ENCODE peak calls at places on chromosome 11, in seven cellular contexts. K is kidney; M is lower lobe of right lung; H is AG04450; O is adrenal gland; U is effector memory CD4-positive, alpha-beta T cell; C is naive thymus-derived CD4-positive, alpha-beta T cell. V is an unnamed sample. For H3K9me3, the result is how much of the 10 kb centered on the place peaks cover.

GRCh38 chr11:125346565-125347260 is 149.4 kb downstream of the FEZ1 start:
- DNase-seq in K (no peak), M (peak), H (no peak), O (no peak), U (no peak), C (no peak), V (no peak)

GRCh38 chr11:33970984-33971466 is 79.1 kb upstream of the LMO2 start:
- DNase-seq in K (no peak), M (no peak), H (peak), O (peak), U (no peak), C (no peak), V (no peak)

GRCh38 chr11:10735532-10736465 is 15.2 kb upstream of the CTR9 start:
- DNase-seq in K (peak), M (peak), H (peak), O (peak), U (peak), C (peak), V (peak)

GRCh38 chr11:102810943-102811528 is 13.1 kb upstream of the MMP1 start:
- DNase-seq in K (no peak), M (no peak), H (no peak), O (no peak), U (no peak), C (no peak), V (no peak)

GRCh38 chr11:86341382-86341781 is 33.3 kb upstream of the CCDC81 start:
- DNase-seq in K (no peak), M (no peak), H (no peak), O (no peak), U (no peak), C (no peak), V (no peak)

GRCh38 chr11:59182457-59183151 is 10.7 kb downstream of the DTX4 start:
- DNase-seq in K (no peak), M (no peak), H (no peak), O (no peak), U (no peak), C (no peak), V (no peak)

GRCh38 chr11:17972987-17973386 is 39.9 kb downstream of the SERGEF start:
- DNase-seq in K (no peak), M (no peak), H (peak), O (peak), U (no peak), C (no peak), V (no peak)

GRCh38 chr11:25537393-25537792 is 794.5 kb upstream of the ANO3 start:
- DNase-seq in K (no peak), M (no peak), H (no peak), O (no peak), U (no peak), C (no peak), V (no peak)

GRCh38 chr11:113873241-113873626 is 2.1 kb downstream of the USP28 start:
- DNase-seq in K (no peak), M (no peak), H (no peak), O (no peak), U (no peak), C (no peak), V (no peak)

GRCh38 chr11:108781921-108782320 is 117.1 kb downstream of the DDX10 start:
- DNase-seq in K (no peak), M (no peak), H (no peak), O (no peak), U (no peak), C (no peak), V (no peak)

GRCh38 chr11:112588252-112588668 is 327.6 kb upstream of the PLET1 start:
- DNase-seq in K (peak), M (peak), H (peak), O (peak), U (no peak), C (peak), V (no peak)

GRCh38 chr11:94017446-94017845 is 3.7 kb upstream of the HEPHL1 start:
- DNase-seq in K (no peak), M (no peak), H (no peak), O (no peak), U (no peak), C (no peak), V (no peak)

GRCh38 chr11:116109228-116109627 is 605.0 kb upstream of the CADM1 start:
- DNase-seq in K (no peak), M (no peak), H (no peak), O (peak), U (no peak), C (no peak), V (no peak)

GRCh38 chr11:25200925-25201324 is 704.1 kb downstream of the LUZP2 start:
- DNase-seq in K (no peak), M (no peak), H (no peak), O (no peak), U (no peak), C (no peak), V (no peak)

GRCh38 chr11:14105446-14105845 is 142.9 kb downstream of the SPON1 start:
- DNase-seq in K (no peak), M (no peak), H (no peak), O (no peak), U (no peak), C (no peak), V (no peak)

GRCh38 chr11:64656797-64657196 is 65.8 kb downstream of the SLC22A12 start:
- DNase-seq in K (no peak), M (no peak), H (no peak), O (no peak), U (no peak), C (no peak), V (no peak)

GRCh38 chr11:85299247-85299646 is 327.9 kb downstream of the DLG2 start:
- DNase-seq in K (no peak), M (no peak), H (no peak), O (no peak), U (no peak), C (no peak), V (no peak)

GRCh38 chr11:28606930-28607329 is 498.7 kb downstream of the METTL15 start:
- DNase-seq in K (peak), M (no peak), H (no peak), O (no peak), U (no peak), C (no peak), V (no peak)

GRCh38 chr11:77131560-77131959 is 3.5 kb downstream of the MYO7A start:
- DNase-seq in K (peak), M (no peak), H (no peak), O (no peak), U (no peak), C (no peak), V (no peak)

GRCh38 chr11:62622476-62622875 is 690 bp upstream of the B3GAT3 start:
- DNase-seq in K (no peak), M (no peak), H (no peak), O (no peak), U (no peak), C (no peak), V (no peak)

GRCh38 chr11:132999031-132999430 is 533.3 kb downstream of the OPCML start:
- DNase-seq in K (no peak), M (no peak), H (no peak), O (no peak), U (no peak), C (no peak), V (no peak)

GRCh38 chr11:75867778-75868374 is 52.9 kb downstream of the UVRAG start:
- DNase-seq in K (no peak), M (no peak), H (peak), O (peak), U (no peak), C (peak), V (no peak)

GRCh38 chr11:76674517-76675400 is 4.2 kb upstream of the LRRC32 start:
- DNase-seq in K (peak), M (no peak), H (no peak), O (no peak), U (no peak), C (no peak), V (no peak)

GRCh38 chr11:4826425-4826824 is 5.3 kb downstream of the OR51F2 start:
- DNase-seq in K (no peak), M (no peak), H (no peak), O (no peak), U (no peak), C (no peak), V (no peak)

GRCh38 chr11:29913352-29913751 is 103.5 kb downstream of the KCNA4 start:
- DNase-seq in K (no peak), M (no peak), H (no peak), O (no peak), U (no peak), C (no peak), V (no peak)

GRCh38 chr11:64088159-64089026 is 52.7 kb downstream of the FLRT1 start:
- DNase-seq in K (no peak), M (no peak), H (no peak), O (no peak), U (no peak), C (no peak), V (no peak)

GRCh38 chr11:16280256-16280682 is 76.1 kb downstream of the SOX6 start:
- DNase-seq in K (no peak), M (peak), H (no peak), O (no peak), U (no peak), C (no peak), V (no peak)

GRCh38 chr11:93559681-93560080 is 16.5 kb upstream of the SMCO4 start:
- DNase-seq in K (no peak), M (no peak), H (no peak), O (no peak), U (no peak), C (no peak), V (no peak)

GRCh38 chr11:7677801-7678201 is 4.5 kb upstream of the CYB5R2 start:
- DNase-seq in K (no peak), M (no peak), H (no peak), O (no peak), U (no peak), C (no peak), V (no peak)

GRCh38 chr11:33344611-33345010 is 87.4 kb downstream of the HIPK3 start:
- DNase-seq in K (no peak), M (no peak), H (no peak), O (no peak), U (no peak), C (no peak), V (no peak)

DNA sequence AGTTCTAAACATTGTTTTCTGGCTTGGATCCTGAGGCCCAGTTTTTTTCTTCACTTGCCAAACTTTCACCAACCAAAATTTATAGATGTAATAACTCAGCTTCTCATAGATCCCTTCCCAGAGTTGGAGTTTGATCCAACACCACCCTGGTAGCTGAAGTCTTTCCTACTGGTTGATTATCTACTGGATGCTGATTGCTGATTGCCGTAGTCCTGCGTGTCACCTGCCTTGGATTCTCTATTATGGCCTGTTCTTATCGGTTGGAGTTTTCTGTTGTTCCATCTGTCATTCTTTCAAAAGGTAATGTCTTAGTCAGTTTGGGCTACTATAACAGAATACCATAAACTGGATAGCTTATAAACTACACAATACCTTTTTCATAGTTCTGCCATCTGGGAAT is 17.3 kb upstream of the OR6X1 start:
- DNase-seq in K (no peak), M (no peak), H (no peak), O (no peak), U (no peak), C (no peak), V (no peak)
- H3K9me3 ChIP-seq in K (under half), M (under half), H (under half), O (under half), U (under half), C (under half), V (under half)

DNA sequence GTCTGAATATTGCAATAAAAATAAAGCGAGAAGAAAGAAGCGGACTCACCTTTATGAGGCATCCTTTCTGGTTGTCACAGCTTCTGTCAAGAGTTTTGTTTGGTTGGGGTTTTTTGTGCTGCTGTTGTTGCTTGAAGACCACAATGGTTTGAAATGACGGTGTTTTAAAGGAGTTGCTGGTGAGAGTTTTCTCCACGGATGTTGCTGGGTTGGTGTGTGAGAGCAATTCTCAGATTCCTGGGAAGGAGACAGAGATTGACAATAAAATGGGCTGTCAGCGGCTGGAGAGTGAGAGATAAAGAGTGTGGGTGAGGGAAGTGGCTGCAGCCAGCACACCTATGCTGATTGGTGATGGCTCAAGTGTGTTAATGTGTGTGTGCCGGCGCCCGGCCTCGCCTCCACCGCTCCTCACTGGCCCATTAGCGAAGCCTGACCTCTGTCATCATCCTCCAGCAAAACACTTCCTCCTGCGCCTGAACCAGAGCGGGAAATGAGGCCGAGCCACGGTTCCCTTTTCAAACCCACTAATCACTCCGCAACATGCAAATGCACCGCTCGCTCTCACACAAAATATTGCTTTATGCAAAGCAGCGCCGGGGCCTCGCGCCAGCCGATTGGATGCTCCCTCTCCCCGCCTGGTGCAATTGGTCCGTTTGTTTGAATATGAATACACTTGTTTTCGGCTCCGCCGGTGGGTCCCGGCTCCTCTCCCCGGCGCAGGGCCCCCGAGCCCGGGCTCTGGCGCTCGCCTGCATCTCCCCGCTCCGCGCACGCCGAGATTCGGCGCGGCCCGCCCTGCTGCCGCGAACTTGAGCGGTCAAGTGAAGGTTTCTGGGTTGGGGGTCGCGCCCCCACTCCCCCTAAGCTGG is at the start of gene PAX6:
- DNase-seq in K (peak), M (peak), H (no peak), O (no peak), U (peak), C (peak), V (no peak)
- H3K9me3 ChIP-seq in K (under half), M (under half), H (under half), O (under half), U (under half), C (under half), V (under half)

DNA sequence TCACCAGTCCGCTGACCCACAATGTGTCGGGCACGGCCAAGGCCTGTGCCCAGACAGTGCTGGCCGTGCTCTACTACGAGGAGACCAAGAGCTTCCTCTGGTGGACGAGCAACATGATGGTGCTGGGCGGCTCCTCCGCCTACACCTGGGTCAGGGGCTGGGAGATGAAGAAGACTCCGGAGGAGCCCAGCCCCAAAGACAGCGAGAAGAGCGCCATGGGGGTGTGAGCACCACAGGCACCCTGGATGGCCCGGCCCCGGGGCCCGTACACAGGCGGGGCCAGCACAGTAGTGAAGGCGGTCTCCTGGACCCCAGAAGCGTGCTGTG is 6.1 kb downstream of the SLC35C1 start:
- DNase-seq in K (no peak), M (no peak), H (no peak), O (no peak), U (no peak), C (no peak), V (no peak)
- H3K9me3 ChIP-seq in K (under half), M (under half), H (under half), O (under half), U (under half), C (under half), V (under half)

DNA sequence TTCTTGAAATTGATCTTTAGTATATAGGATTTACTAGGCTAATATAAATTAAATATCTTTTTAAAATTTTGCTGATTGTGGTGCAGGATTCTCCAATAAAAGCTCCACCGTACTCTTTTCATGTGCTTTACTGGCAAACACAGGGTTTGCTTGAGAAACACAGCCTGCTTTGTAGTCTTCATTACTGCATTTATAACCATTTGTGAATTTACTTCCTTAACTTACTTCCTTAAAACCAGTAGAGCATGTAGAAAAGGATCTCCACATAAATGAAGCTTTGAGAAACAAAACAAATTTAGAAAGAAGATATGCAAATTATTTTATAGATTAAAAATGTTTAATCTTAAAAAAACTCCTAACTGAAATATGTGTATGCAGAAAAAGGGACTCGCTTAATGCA is 28.8 kb downstream of the SWAP70 start:
- DNase-seq in K (no peak), M (no peak), H (no peak), O (no peak), U (no peak), C (no peak), V (no peak)
- H3K9me3 ChIP-seq in K (under half), M (under half), H (under half), O (under half), U (under half), C (under half), V (under half)

GRCh38 chr11:130261546-130261945 is 53.2 kb downstream of the ZBTB44 start:
- DNase-seq in K (no peak), M (no peak), H (no peak), O (no peak), U (no peak), C (no peak), V (no peak)

GRCh38 chr11:130260735-130261134 is 54.0 kb downstream of the ZBTB44 start:
- DNase-seq in K (no peak), M (no peak), H (no peak), O (no peak), U (no peak), C (no peak), V (no peak)

GRCh38 chr11:130262424-130262823 is 52.3 kb downstream of the ZBTB44 start:
- DNase-seq in K (no peak), M (no peak), H (no peak), O (no peak), U (no peak), C (no peak), V (no peak)

DNA sequence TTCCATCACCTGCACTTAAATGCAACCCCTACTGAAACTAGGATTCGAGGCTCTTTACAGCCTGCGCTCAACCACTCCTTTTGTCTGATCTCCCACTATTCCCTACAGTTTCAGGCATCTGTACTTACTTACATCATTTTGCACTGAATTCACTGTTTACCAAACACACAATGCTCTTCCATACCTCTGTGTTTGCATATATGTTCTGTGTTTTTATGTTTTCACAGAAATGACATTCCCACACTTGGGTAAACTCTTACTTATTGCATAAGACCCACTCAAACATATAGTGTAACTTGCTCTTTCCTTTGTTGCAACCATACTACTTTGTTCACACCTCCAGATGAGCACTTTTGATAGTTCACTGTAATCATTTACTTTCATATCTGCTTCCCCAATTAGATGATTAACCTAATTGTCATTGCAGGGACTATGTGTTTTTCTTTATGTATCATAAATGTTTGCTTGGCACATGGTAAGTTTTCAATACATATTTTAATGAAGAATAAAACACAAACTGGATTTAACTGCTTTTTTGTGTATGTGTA is 54.6 kb downstream of the ZBTB44 start:
- DNase-seq in K (no peak), M (no peak), H (no peak), O (no peak), U (no peak), C (no peak), V (no peak)
- H3K9me3 ChIP-seq in K (under half), M (under half), H (under half), O (under half), U (under half), C (under half), V (under half)

DNA sequence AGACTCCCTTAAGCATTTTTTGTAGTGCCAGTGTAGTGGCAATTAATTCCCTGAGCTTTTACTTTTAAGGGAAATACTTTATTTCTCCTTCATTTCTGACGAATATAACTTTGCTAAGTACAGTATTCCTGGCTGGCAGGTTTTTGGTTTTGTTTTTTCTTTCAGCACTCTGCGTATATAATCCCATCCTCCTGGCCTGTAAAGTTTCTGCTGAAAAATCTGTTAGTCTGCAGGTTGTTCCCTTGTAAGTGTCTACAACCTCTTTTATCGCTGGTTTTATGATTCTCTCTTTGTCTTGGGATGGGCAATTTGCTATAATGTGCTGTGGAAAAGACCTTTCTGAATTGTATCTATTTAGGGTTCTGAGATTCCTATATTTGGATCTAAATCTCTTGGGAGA is 56.0 kb downstream of the KCNQ1OT1 start:
- DNase-seq in K (no peak), M (no peak), H (no peak), O (no peak), U (no peak), C (no peak), V (no peak)
- H3K9me3 ChIP-seq in K (under half), M (half or more), H (under half), O (under half), U (under half), C (half or more), V (under half)

V was measured in T-helper 17 cell.